ENCODE peak calls at places on chromosome 22, in nine cellular contexts. Z, V, Q, K, G, P, F, S and R are unnamed samples.

GRCh38 chr22:21015051-21016006 is at the start of gene P2RX6:
- DNase-seq in F (no peak), P (no peak), G (no peak), V (no peak), Z (no peak), S (peak), Q (no peak), K (no peak), R (no peak)

GRCh38 chr22:34973016-34973415 is 92.9 kb upstream of the ISX start:
- DNase-seq in Q (no peak), Z (no peak), V (no peak), F (no peak), K (no peak), G (no peak), S (no peak), P (no peak), R (no peak)

GRCh38 chr22:19451570-19451969 is 4.1 kb upstream of the C22orf39 start:
- DNase-seq in Z (no peak), P (no peak), V (no peak), F (no peak), S (no peak), G (no peak), Q (no peak), K (no peak), R (peak)

GRCh38 chr22:49926916-49927315 is 8.5 kb downstream of the CRELD2 start:
- DNase-seq in K (no peak), Z (no peak), Q (no peak), S (no peak), G (no peak), V (no peak), P (no peak), F (no peak), R (no peak)

GRCh38 chr22:36433318-36434231 is 45.8 kb upstream of the MYH9 start:
- DNase-seq in S (no peak), P (no peak), V (no peak), K (peak), Z (no peak), G (no peak), F (no peak), Q (no peak), R (no peak)

GRCh38 chr22:47777426-47777825 is 1015.0 kb downstream of the TBC1D22A start:
- DNase-seq in F (no peak), Z (no peak), S (no peak), K (no peak), V (no peak), G (no peak), Q (no peak), P (no peak), R (peak)

GRCh38 chr22:20420157-20420842 is 17.3 kb downstream of the SCARF2 start:
- DNase-seq in Q (peak), S (no peak), F (no peak), V (no peak), P (no peak), G (no peak), Z (no peak), K (no peak), R (peak)

GRCh38 chr22:38843716-38844660 is at the start of gene NPTXR:
- DNase-seq in P (peak), G (no peak), V (no peak), S (peak), K (peak), Q (no peak), F (no peak), Z (peak), R (no peak)

GRCh38 chr22:38874529-38875222 is 2.7 kb upstream of the CBX6 start:
- DNase-seq in S (no peak), G (peak), V (no peak), Z (no peak), K (no peak), P (no peak), F (no peak), Q (peak), R (no peak)

GRCh38 chr22:23835773-23836144 is 3.0 kb downstream of the DERL3 start:
- DNase-seq in F (no peak), Z (peak), V (no peak), P (no peak), G (no peak), K (no peak), S (no peak), Q (no peak), R (no peak)

GRCh38 chr22:16563555-16564520 is 28.8 kb downstream of the CCT8L2 start:
- DNase-seq in V (no peak), K (no peak), F (no peak), Q (no peak), G (no peak), Z (no peak), S (no peak), P (no peak), R (no peak)

GRCh38 chr22:39174498-39175120 is 22.1 kb upstream of the CBX7 start:
- DNase-seq in S (peak), P (peak), G (peak), Q (peak), Z (peak), F (no peak), K (peak), V (peak), R (peak)

GRCh38 chr22:50602338-50602700 is 1.7 kb downstream of the MAPK8IP2 start:
- DNase-seq in S (no peak), K (no peak), P (no peak), F (no peak), G (no peak), V (no peak), Z (no peak), Q (no peak), R (no peak)

GRCh38 chr22:31496007-31496734 is at the start of gene SFI1:
- DNase-seq in F (peak), Z (peak), G (peak), K (peak), Q (peak), V (peak), P (peak), S (peak), R (peak)

GRCh38 chr22:36303874-36304273 is 50.9 kb downstream of the APOL1 start:
- DNase-seq in F (no peak), G (no peak), K (peak), V (no peak), Q (no peak), Z (no peak), S (no peak), P (no peak), R (no peak)

GRCh38 chr22:46007003-46007847 is 30.3 kb upstream of the WNT7B start:
- DNase-seq in P (peak), F (no peak), S (peak), G (peak), Q (peak), V (no peak), Z (peak), K (peak), R (peak)

GRCh38 chr22:50191041-50191740 is 5.5 kb downstream of the TRABD start:
- DNase-seq in G (no peak), F (no peak), S (peak), K (peak), P (no peak), Z (no peak), Q (no peak), V (no peak), R (no peak)

GRCh38 chr22:45952553-45952952 is 24.4 kb downstream of the WNT7B start:
- DNase-seq in G (no peak), V (no peak), K (no peak), F (no peak), P (no peak), Q (no peak), S (no peak), Z (no peak), R (no peak)

GRCh38 chr22:22867996-22868715 is 19.5 kb upstream of the IGLL5 start:
- DNase-seq in K (no peak), F (peak), P (no peak), G (no peak), S (no peak), Z (no peak), V (no peak), Q (no peak), R (peak)

GRCh38 chr22:45842141-45842831 is 134.7 kb downstream of the WNT7B start:
- DNase-seq in S (no peak), K (no peak), V (no peak), G (no peak), Q (no peak), P (no peak), F (no peak), Z (no peak), R (no peak)

GRCh38 chr22:49203863-49204598 is 623.6 kb downstream of the BRD1 start:
- DNase-seq in V (no peak), G (no peak), P (peak), Q (peak), F (no peak), K (no peak), S (no peak), Z (peak), R (peak)

DNA sequence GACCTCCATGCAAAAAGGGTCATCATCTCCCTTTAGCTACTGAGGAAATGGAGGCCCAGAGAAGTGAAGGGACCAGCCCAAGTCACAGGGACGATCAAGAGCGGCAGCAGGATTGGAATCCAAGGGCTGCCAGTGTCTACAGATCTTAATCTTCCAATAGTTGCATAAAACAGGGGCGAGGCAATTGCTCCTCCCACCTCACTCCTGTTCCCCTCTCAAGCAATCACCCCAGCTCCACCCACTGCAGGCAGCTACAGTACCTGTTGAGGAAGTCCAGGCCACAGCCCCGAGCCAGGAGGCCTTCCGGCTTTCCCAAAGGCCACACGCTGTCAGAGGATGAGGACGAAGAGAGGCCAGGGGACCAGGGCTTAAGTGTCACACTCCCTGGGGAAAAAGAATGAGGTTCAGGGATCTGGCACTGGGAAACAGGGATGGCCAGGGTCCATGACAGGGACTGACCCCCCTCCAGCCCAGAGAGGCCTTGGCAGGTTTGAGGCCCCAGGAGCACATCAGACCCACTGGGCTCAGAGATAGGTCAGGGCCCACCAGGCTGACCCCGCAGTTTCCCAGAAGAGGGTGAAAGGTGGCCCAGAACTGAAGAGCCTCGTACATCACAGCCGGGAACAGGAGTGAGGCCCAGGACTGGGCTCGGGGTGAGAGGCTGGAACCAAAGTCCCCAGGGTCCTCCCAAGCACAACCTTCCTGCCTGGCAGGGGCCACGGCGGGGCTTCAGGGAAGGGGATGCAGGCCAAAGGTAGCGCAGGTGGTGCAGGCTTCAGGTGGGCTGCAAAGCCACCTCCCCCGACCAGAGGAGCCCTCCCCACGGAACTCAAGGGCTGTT is 16.4 kb upstream of the MFNG start:
- DNase-seq in K (peak), V (no peak), S (no peak), Q (no peak), Z (no peak), F (no peak), G (peak), P (no peak), R (no peak)
- TF ChIP-seq POLR2A in K (peak), V (no peak), S (no peak), Q (peak), Z (no peak), F (no peak), G (no peak), P (no peak), R (no peak)

GRCh38 chr22:27996529-27996925 is 77.5 kb upstream of the PITPNB start:
- DNase-seq in V (no peak), P (no peak), F (no peak), S (no peak), K (no peak), Z (no peak), Q (peak), G (no peak), R (no peak)
- TF ChIP-seq POLR2A in V (no peak), P (no peak), F (no peak), S (no peak), K (no peak), Z (no peak), Q (no peak), G (no peak), R (no peak)

GRCh38 chr22:29479417-29480261 is at the start of gene NEFH:
- DNase-seq in Q (no peak), Z (no peak), P (no peak), V (no peak), G (no peak), S (peak), F (no peak), K (no peak), R (no peak)
- TF ChIP-seq POLR2A in Q (no peak), Z (no peak), P (no peak), V (no peak), G (no peak), S (no peak), F (no peak), K (no peak), R (no peak)

GRCh38 chr22:41305646-41306045 is 4.3 kb downstream of the ZC3H7B start:
- DNase-seq in V (no peak), G (no peak), Z (no peak), Q (no peak), F (no peak), P (no peak), K (no peak), S (no peak), R (no peak)

GRCh38 chr22:41311487-41311886 is 10.2 kb downstream of the ZC3H7B start:
- DNase-seq in V (no peak), F (no peak), Q (no peak), Z (no peak), K (no peak), P (no peak), S (no peak), G (no peak), R (no peak)

GRCh38 chr22:41308054-41308453 is 6.7 kb downstream of the ZC3H7B start:
- DNase-seq in K (no peak), G (no peak), V (no peak), Z (peak), F (no peak), P (no peak), Q (peak), S (no peak), R (no peak)

GRCh38 chr22:41310336-41310735 is 9.0 kb downstream of the ZC3H7B start:
- DNase-seq in Z (no peak), K (no peak), V (no peak), G (no peak), S (no peak), P (no peak), F (no peak), Q (no peak), R (no peak)

DNA sequence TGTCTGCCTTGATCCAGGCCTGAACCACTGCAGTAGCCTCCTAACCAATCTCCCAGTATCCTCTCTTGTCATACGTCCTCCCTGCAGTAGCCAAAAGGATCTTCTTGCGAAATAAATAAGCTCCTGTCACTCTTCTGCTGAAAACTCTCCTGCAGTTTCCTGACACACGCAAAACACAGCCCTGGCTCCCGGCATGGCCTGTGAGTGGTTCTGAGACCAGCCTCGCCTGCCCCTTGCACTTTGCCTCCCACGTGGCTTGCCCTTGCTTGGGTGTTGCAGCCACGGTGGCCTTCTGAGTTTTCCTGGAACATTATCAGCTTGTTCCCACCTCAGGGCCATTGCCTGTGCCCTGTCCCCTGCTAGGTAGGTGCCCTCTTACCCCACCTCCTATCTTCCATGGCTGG is 7.2 kb downstream of the ZC3H7B start:
- DNase-seq in Q (no peak), G (no peak), V (no peak), K (peak), P (no peak), F (no peak), S (no peak), Z (no peak), R (no peak)
- TF ChIP-seq POLR2A in Q (no peak), G (no peak), V (no peak), K (no peak), P (no peak), F (no peak), S (no peak), Z (no peak), R (no peak)

DNA sequence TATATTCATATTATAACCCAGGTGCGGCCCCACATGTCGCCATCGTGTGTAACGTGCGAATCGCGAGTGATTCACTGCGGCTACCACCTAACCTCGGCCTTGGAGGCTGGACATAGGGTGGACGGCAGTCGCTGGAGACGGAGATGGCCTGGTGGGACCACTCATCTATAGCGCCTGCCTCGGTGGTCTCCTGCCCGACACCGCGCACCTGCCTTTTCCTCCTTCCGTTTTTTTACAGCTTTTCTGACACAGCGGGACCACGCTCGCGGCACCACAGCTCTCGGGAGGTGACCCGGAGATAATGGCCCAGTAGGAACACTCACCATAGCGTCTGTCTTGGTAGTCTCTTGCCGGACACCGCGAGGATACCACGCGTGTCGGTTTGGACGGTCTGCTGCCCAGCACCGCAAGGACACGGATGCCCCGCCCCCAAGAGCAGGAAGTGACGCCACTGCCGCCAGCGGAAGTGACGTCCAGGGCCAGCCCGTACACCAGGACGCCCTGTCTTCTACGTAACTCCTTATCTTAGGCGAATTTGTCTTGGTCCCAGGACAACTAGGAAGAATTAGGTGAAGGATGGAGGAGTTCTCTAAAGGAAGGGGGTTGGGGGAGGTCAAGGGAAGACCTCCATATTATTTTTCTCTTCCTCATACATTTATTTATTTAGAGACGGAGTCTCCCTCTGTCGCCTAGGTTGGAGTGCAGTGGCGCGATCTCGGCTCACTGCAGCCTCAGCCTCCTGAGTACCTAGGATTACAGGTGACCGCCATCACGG is 6.4 kb downstream of the SNU13 start:
- DNase-seq in P (peak), Q (peak), Z (peak), V (peak), K (peak), S (peak), G (peak), F (peak), R (peak)
- TF ChIP-seq POLR2A in P (peak), Q (peak), Z (peak), V (peak), K (peak), S (peak), G (peak), F (peak), R (no peak)

DNA sequence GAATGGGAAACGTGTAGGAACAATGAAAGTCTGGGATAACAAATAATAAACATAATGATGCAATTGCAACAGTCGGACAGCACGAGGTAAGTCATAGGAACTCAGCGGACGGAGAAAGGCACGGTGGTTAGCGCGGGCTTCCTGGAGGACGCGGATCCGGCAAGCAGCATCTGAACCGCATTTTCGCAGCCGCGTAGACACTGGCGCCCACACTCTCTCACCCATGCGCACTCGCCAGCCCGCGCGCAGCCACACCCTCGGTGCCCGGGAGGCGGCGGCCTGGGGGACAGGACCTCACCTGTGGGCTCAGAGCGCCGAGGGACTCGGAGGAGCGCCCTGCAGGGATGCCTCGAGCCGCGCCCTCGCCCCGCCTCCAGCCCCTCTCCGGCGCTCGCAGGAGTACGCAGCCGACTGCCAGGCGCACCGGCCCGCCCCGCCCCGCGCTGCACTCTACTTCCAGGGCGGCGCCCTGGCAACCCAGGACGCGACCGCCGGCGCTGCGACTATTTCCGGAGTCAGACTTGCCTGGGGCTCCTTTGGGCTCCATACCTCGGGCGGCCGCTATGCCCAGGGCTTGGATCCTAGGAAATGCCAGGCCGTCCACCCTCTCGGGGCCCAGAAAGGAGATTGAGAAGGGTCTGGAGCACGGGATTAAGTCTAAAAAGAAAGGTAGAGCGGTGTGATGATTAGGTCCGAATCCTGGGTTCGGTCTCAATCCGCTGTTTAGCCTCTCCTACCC is at the start of gene TTLL1:
- DNase-seq in G (peak), P (peak), Z (peak), Q (peak), S (peak), F (peak), V (peak), K (peak), R (peak)
- TF ChIP-seq POLR2A in G (no peak), P (no peak), Z (peak), Q (no peak), S (peak), F (no peak), V (no peak), K (no peak), R (no peak)

GRCh38 chr22:32649515-32650200 is 151.8 kb upstream of the TIMP3 start:
- DNase-seq in P (no peak), F (no peak), K (peak), G (no peak), V (no peak), Z (no peak), S (no peak), Q (peak), R (peak)
- TF ChIP-seq POLR2A in P (no peak), F (no peak), K (no peak), G (no peak), V (no peak), Z (no peak), S (no peak), Q (no peak), R (no peak)

GRCh38 chr22:33781396-33781795 is 138.9 kb downstream of the LARGE1 start:
- DNase-seq in Q (no peak), V (no peak), G (no peak), S (no peak), K (no peak), F (no peak), P (no peak), Z (peak), R (no peak)

GRCh38 chr22:33780761-33781160 is 139.5 kb downstream of the LARGE1 start:
- DNase-seq in P (no peak), F (no peak), K (no peak), Z (no peak), S (no peak), G (no peak), Q (no peak), V (no peak), R (no peak)

GRCh38 chr22:33776491-33776890 is 143.8 kb downstream of the LARGE1 start:
- DNase-seq in Q (no peak), Z (no peak), S (no peak), G (no peak), P (no peak), K (no peak), F (no peak), V (no peak), R (no peak)

GRCh38 chr22:33779243-33779642 is 141.0 kb downstream of the LARGE1 start:
- DNase-seq in K (no peak), S (no peak), P (no peak), V (no peak), Z (no peak), Q (no peak), F (no peak), G (no peak), R (no peak)
- TF ChIP-seq POLR2A in K (no peak), S (no peak), P (no peak), V (no peak), Z (no peak), Q (no peak), F (no peak), G (no peak), R (no peak)